ENCODE peak calls at places on chromosomes 7 and 10, in four cellular contexts. One of them, this sample, is unnamed.

GRCh38 chr10:70247360-70247759 is 14.1 kb upstream of the PPA1 start:
- DNase-seq in adrenal gland: no peak
- DNase-seq in heart left ventricle: no peak
- DNase-seq in transverse colon: no peak
- DNase-seq in this sample: no peak

GRCh38 chr10:87845624-87846377 is 17.5 kb downstream of the KLLN start:
- DNase-seq in adrenal gland: no peak
- DNase-seq in heart left ventricle: no peak
- DNase-seq in transverse colon: no peak
- DNase-seq in this sample: no peak

GRCh38 chr7:133936074-133936473 is 191.1 kb upstream of the LRGUK start:
- DNase-seq in adrenal gland: no peak
- DNase-seq in heart left ventricle: no peak
- DNase-seq in transverse colon: no peak
- DNase-seq in this sample: no peak

GRCh38 chr7:101308245-101309085 is 13.1 kb downstream of the IFT22 start:
- DNase-seq in adrenal gland: no peak
- DNase-seq in heart left ventricle: peak
- DNase-seq in transverse colon: peak
- DNase-seq in this sample: peak

GRCh38 chr7:44066494-44067063 is 1.2 kb upstream of the PGAM2 start:
- DNase-seq in adrenal gland: peak
- DNase-seq in heart left ventricle: peak
- DNase-seq in transverse colon: peak
- DNase-seq in this sample: no peak

GRCh38 chr7:100825215-100825671 is 2.1 kb downstream of the EPHB4 start:
- DNase-seq in adrenal gland: no peak
- DNase-seq in heart left ventricle: peak
- DNase-seq in transverse colon: no peak
- DNase-seq in this sample: no peak

GRCh38 chr10:124384142-124384541 is 34.6 kb downstream of the OAT start:
- DNase-seq in adrenal gland: no peak
- DNase-seq in heart left ventricle: no peak
- DNase-seq in transverse colon: no peak
- DNase-seq in this sample: no peak

GRCh38 chr10:7525314-7526016 is 114.6 kb upstream of the SFMBT2 start:
- DNase-seq in adrenal gland: peak
- DNase-seq in heart left ventricle: no peak
- DNase-seq in transverse colon: peak
- DNase-seq in this sample: peak

GRCh38 chr7:117323585-117323876 is 673 bp upstream of the WNT2 start:
- DNase-seq in adrenal gland: no peak
- DNase-seq in heart left ventricle: no peak
- DNase-seq in transverse colon: no peak
- DNase-seq in this sample: no peak

GRCh38 chr10:122570920-122571319 is 10.4 kb downstream of the DMBT1 start:
- DNase-seq in adrenal gland: no peak
- DNase-seq in heart left ventricle: no peak
- DNase-seq in transverse colon: no peak
- DNase-seq in this sample: no peak

DNA sequence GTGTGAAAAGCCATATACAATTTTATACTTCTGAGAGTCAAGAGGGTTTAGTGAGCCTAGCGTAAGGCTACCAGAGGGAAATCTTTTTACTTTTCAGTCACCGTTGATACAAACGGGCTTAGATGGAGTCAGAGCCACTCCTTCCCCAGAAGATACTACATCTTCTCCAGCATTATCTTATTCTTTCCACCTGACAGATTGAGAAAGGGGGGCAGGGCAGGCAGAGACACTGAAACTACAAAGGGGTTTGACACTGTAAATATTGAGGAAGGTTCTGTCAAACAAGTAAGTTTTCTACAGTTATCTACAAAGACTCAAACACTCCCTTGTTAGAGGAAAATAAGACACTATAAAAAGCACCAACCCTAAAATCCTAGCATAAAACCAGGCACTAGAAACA is 100.0 kb downstream of the RELN start:
- DNase-seq in adrenal gland: no peak
- DNase-seq in heart left ventricle: no peak
- DNase-seq in transverse colon: no peak
- DNase-seq in this sample: no peak
- TF ChIP-seq POLR2A in adrenal gland: no peak
- TF ChIP-seq POLR2A in heart left ventricle: no peak
- TF ChIP-seq POLR2A in transverse colon: no peak
- TF ChIP-seq POLR2A in this sample: no peak

DNA sequence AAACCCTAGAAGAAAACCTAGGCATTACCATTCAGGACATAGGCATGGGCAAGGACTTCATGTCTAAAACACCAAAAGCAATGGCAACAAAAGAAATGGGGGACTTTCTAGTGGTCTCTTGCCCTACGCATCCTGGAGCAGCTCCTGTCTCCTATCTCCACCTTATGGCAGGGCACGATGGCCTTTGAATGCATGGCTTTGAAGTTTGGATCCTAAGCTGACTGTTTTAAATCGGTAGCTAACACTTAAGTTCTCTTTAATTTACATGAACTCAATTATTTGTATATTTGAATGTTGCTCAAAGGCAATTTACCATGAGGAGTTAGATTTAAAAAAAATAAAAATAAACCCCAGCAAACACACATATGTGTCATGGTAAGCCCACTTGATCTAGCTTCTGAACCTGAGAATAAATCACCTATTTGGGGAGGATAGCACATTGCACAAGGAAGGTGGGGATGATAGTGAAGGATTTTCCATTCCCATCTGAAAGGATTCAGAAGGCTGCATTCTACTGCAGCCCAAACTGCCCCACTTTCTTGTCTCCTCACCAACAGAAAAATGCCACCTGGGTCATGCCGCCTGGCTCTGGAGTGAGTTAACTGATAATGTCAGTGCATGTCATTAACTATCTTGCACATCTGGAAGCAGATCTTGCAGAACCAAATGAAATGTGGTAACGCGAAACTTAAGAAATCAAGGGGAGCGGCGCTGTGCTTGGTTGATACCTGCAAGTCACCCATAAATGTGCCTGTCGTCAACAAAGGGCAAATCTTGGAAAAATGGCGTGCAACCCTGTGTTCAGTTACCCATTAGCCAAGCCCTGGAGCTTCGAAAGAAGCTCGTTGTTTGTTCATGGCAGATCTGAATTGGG is 12.4 kb downstream of the KLF6 start:
- DNase-seq in adrenal gland: no peak
- DNase-seq in heart left ventricle: no peak
- DNase-seq in transverse colon: no peak
- DNase-seq in this sample: no peak
- TF ChIP-seq POLR2A in adrenal gland: no peak
- TF ChIP-seq POLR2A in heart left ventricle: no peak
- TF ChIP-seq POLR2A in transverse colon: no peak
- TF ChIP-seq POLR2A in this sample: no peak

GRCh38 chr7:106110885-106111670 is 1.0 kb downstream of the SYPL1 start:
- DNase-seq in adrenal gland: no peak
- DNase-seq in heart left ventricle: no peak
- DNase-seq in transverse colon: no peak
- DNase-seq in this sample: peak
- TF ChIP-seq POLR2A in adrenal gland: no peak
- TF ChIP-seq POLR2A in heart left ventricle: no peak
- TF ChIP-seq POLR2A in transverse colon: no peak
- TF ChIP-seq POLR2A in this sample: no peak

DNA sequence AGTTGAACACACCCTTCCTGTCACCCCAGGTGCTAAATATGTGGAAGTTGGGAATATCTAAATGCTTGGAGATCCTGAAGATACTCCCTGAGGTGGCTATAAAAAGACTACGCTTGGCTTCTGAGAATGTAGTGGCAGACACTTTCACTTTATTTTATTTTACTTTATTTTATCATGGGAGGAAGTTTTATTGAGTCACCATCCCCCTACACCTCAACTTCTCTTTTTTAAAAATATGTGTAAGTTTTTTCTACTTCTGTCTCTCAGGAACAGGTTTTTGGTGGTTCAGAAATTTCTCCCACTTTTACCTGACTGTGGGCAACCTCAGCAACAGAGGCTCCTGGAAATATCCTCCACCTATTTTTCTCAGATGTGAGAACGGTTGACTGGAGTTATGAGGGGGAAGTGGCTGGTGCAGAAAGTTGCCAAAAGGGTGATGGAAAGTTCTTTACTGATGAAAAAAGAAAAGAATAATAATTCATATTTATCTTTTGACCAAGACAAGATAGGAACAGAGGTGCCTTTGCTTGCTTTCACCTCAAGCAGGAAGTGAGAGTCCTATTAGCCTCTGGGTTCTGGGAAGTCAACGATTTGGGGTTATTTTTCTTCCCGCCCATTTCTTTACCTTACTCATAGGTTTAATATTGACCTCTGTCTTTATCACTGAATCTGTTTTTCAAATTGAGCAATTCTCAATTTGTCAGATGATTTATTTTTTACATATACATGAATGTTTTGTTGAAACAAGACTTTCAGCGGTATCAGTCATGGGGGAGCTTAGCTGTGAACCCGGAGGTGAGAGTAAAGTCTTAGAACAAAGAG is 103.6 kb downstream of the AHR start:
- DNase-seq in adrenal gland: no peak
- DNase-seq in heart left ventricle: no peak
- DNase-seq in transverse colon: no peak
- DNase-seq in this sample: no peak
- TF ChIP-seq POLR2A in adrenal gland: no peak
- TF ChIP-seq POLR2A in heart left ventricle: no peak
- TF ChIP-seq POLR2A in transverse colon: no peak
- TF ChIP-seq POLR2A in this sample: no peak

DNA sequence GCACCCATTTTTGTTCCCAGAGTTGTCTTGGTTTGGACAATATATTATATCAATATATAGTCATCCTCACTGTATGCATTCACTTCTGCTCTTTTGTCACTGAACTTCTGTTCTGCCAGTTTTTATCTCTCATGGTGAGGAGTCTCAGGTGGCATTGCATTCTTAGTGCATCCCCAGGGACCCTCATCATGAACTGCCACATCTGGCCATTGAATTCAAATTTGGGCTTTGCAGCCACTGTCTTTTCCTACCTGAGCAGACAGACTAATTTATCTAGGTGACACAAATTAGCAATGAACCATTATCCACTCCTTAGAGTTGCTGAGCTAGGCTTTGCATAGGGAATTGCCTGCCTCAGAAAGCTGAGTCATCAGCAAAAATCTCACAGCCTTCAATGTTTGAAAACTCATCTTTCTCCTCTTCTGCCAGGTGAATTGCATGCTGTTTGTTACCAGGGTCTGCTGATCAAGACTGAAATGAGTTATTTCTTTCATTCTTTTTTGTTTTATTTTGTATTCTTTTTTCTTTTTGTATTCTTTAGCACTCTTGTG is 316.8 kb upstream of the MTPN start:
- DNase-seq in adrenal gland: no peak
- DNase-seq in heart left ventricle: no peak
- DNase-seq in transverse colon: no peak
- DNase-seq in this sample: no peak
- TF ChIP-seq POLR2A in adrenal gland: no peak
- TF ChIP-seq POLR2A in heart left ventricle: no peak
- TF ChIP-seq POLR2A in transverse colon: no peak
- TF ChIP-seq POLR2A in this sample: no peak

DNA sequence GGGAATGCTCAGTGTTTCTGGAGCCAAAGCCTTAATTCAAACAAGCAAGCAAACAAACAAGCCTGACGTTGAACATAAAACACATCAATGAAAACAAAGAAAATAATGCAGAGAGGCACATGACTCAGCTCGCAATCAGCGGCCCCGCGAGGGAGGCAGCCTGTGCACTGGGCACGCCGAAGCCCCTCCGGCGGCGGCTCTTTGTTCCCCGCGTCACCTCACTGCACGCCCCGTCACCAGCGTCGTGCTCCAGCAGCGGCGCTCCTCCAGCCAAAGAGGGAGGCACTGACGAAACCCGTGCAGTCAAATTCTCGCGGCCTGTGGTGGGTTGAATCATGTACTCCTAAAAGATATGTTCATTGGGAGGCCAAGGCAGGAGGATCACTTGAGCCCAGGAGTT is 151.5 kb downstream of the DNAJB6 start:
- DNase-seq in adrenal gland: no peak
- DNase-seq in heart left ventricle: peak
- DNase-seq in transverse colon: no peak
- DNase-seq in this sample: no peak
- TF ChIP-seq POLR2A in adrenal gland: no peak
- TF ChIP-seq POLR2A in heart left ventricle: no peak
- TF ChIP-seq POLR2A in transverse colon: no peak
- TF ChIP-seq POLR2A in this sample: no peak

GRCh38 chr10:130110236-130111114 is at the start of gene C10orf143:
- DNase-seq in adrenal gland: peak
- DNase-seq in heart left ventricle: peak
- DNase-seq in transverse colon: peak
- DNase-seq in this sample: peak
- TF ChIP-seq POLR2A in adrenal gland: peak
- TF ChIP-seq POLR2A in heart left ventricle: peak
- TF ChIP-seq POLR2A in transverse colon: peak
- TF ChIP-seq POLR2A in this sample: peak

GRCh38 chr10:119654540-119654939 is 3.4 kb downstream of the BAG3 start:
- DNase-seq in adrenal gland: no peak
- DNase-seq in heart left ventricle: no peak
- DNase-seq in transverse colon: peak
- DNase-seq in this sample: no peak

GRCh38 chr10:119651514-119652327 is 541 bp downstream of the BAG3 start:
- DNase-seq in adrenal gland: no peak
- DNase-seq in heart left ventricle: peak
- DNase-seq in transverse colon: peak
- DNase-seq in this sample: peak

GRCh38 chr10:119650692-119651513 is at the start of gene BAG3:
- DNase-seq in adrenal gland: peak
- DNase-seq in heart left ventricle: peak
- DNase-seq in transverse colon: peak
- DNase-seq in this sample: peak

GRCh38 chr10:119653209-119653608 is 2.0 kb downstream of the BAG3 start:
- DNase-seq in adrenal gland: no peak
- DNase-seq in heart left ventricle: no peak
- DNase-seq in transverse colon: no peak
- DNase-seq in this sample: no peak

GRCh38 chr10:119652361-119652760 is 1.2 kb downstream of the BAG3 start:
- DNase-seq in adrenal gland: no peak
- DNase-seq in heart left ventricle: no peak
- DNase-seq in transverse colon: no peak
- DNase-seq in this sample: peak
- TF ChIP-seq POLR2A in adrenal gland: peak
- TF ChIP-seq POLR2A in heart left ventricle: no peak
- TF ChIP-seq POLR2A in transverse colon: peak
- TF ChIP-seq POLR2A in this sample: peak

This sample was measured in erythroblast.